ENCODE peak calls at places on chromosomes 12 and 14, in four cellular contexts. M, T, S and L are unnamed samples.
A peak's percentile ranks its signal among the peaks of the same experiment; 100 is the strongest.

GRCh38 chr14:83709116-83709515 is 1820.8 kb upstream of the FLRT2 start:
- DNase-seq in S (no peak), T (no peak), M (no peak), L (no peak)

GRCh38 chr14:20873370-20874177 is 17.6 kb upstream of the RNASE3 start:
- DNase-seq in S (peak; percentile 44), T (peak; percentile 41), M (peak; percentile 95), L (peak; percentile 33)

GRCh38 chr12:79300199-79300568 is 390.6 kb downstream of the PAWR start:
- DNase-seq in S (no peak), M (no peak), T (peak; percentile 72), L (peak; percentile 100)

GRCh38 chr14:104444159-104445030 is 135.2 kb upstream of the C14orf180 start:
- DNase-seq in M (no peak), S (no peak), T (no peak), L (no peak)

GRCh38 chr14:20986811-20987210 is 3.0 kb upstream of the METTL17 start:
- DNase-seq in T (peak; percentile 30), M (no peak), S (peak; percentile 32), L (peak; percentile 74)

GRCh38 chr12:105330938-105331804 is 680 bp downstream of the C12orf75 start:
- DNase-seq in T (no peak), M (peak; percentile 25), S (peak; percentile 14), L (peak; percentile 18)

GRCh38 chr12:10612954-10613333 is 465 bp downstream of the MAGOHB start:
- DNase-seq in S (peak; percentile 26), M (peak; percentile 19), T (no peak), L (no peak)

GRCh38 chr14:32625211-32625610 is 296.1 kb downstream of the AKAP6 start:
- DNase-seq in T (no peak), S (no peak), M (no peak), L (no peak)

GRCh38 chr14:104739546-104740516 is 13.1 kb upstream of the SIVA1 start:
- DNase-seq in S (no peak), M (no peak), T (no peak), L (no peak)

GRCh38 chr12:50222275-50222783 is 55.2 kb upstream of the CERS5 start:
- DNase-seq in T (no peak), S (peak; percentile 53), M (peak; percentile 31), L (no peak)

GRCh38 chr12:45969084-45969483 is 21.3 kb downstream of the SCAF11 start:
- DNase-seq in M (no peak), S (no peak), T (no peak), L (no peak)

GRCh38 chr12:57726884-57727757 is 11.4 kb downstream of the AGAP2 start:
- DNase-seq in T (no peak), M (peak; percentile 47), S (no peak), L (no peak)

GRCh38 chr14:68793734-68794129 is 865 bp upstream of the ZFP36L1 start:
- DNase-seq in S (peak; percentile 23), T (no peak), M (no peak), L (no peak)

GRCh38 chr12:124687695-124688301 is 120.4 kb upstream of the NCOR2 start:
- DNase-seq in T (no peak), S (no peak), M (no peak), L (no peak)

GRCh38 chr14:54653764-54654469 is 87.0 kb downstream of the SAMD4A start:
- DNase-seq in S (no peak), T (peak; percentile 85), M (no peak), L (peak; percentile 19)

GRCh38 chr12:6215932-6216494 is 15.8 kb downstream of the CD9 start:
- DNase-seq in S (no peak), T (no peak), M (peak; percentile 47), L (peak; percentile 98)

GRCh38 chr14:88496414-88496813 is 58.4 kb downstream of the PTPN21 start:
- DNase-seq in M (no peak), T (no peak), S (no peak), L (no peak)

GRCh38 chr12:115897718-115898117 is 379.8 kb downstream of the MED13L start:
- DNase-seq in T (no peak), S (no peak), M (no peak), L (no peak)

GRCh38 chr12:115895247-115895646 is 382.2 kb downstream of the MED13L start:
- DNase-seq in M (peak; percentile 54), S (peak; percentile 60), T (no peak), L (peak; percentile 55)

GRCh38 chr12:115898670-115899069 is 378.8 kb downstream of the MED13L start:
- DNase-seq in S (no peak), T (no peak), M (no peak), L (no peak)
- TF ChIP-seq NR3C1 in S (no peak), T (no peak), M (no peak), L (no peak)

GRCh38 chr14:77278461-77279230 is 7.6 kb upstream of the NGB start:
- DNase-seq in T (no peak), M (no peak), S (no peak), L (no peak)

GRCh38 chr14:77275041-77275854 is 4.2 kb upstream of the NGB start:
- DNase-seq in M (no peak), S (no peak), T (no peak), L (no peak)

GRCh38 chr14:77276295-77276935 is 5.4 kb upstream of the NGB start:
- DNase-seq in S (no peak), T (no peak), M (no peak), L (no peak)

GRCh38 chr14:77275855-77276153 is 4.8 kb upstream of the NGB start:
- DNase-seq in S (no peak), T (no peak), M (no peak), L (no peak)

GRCh38 chr14:77276959-77277358 is 6.0 kb upstream of the NGB start:
- DNase-seq in M (no peak), S (no peak), T (no peak), L (no peak)
- TF ChIP-seq NR3C1 in M (no peak), S (no peak), T (no peak), L (no peak)

GRCh38 chr12:70606001-70606400 is 31.2 kb downstream of the PTPRB start:
- DNase-seq in S (no peak), M (no peak), T (peak; percentile 23), L (no peak)

GRCh38 chr12:70609203-70609602 is 28.0 kb downstream of the PTPRB start:
- DNase-seq in M (no peak), T (no peak), S (no peak), L (no peak)

GRCh38 chr12:70608184-70608583 is 29.0 kb downstream of the PTPRB start:
- DNase-seq in S (no peak), T (no peak), M (no peak), L (no peak)

GRCh38 chr12:70607107-70607506 is 30.1 kb downstream of the PTPRB start:
- DNase-seq in S (no peak), T (no peak), M (no peak), L (no peak)

DNA sequence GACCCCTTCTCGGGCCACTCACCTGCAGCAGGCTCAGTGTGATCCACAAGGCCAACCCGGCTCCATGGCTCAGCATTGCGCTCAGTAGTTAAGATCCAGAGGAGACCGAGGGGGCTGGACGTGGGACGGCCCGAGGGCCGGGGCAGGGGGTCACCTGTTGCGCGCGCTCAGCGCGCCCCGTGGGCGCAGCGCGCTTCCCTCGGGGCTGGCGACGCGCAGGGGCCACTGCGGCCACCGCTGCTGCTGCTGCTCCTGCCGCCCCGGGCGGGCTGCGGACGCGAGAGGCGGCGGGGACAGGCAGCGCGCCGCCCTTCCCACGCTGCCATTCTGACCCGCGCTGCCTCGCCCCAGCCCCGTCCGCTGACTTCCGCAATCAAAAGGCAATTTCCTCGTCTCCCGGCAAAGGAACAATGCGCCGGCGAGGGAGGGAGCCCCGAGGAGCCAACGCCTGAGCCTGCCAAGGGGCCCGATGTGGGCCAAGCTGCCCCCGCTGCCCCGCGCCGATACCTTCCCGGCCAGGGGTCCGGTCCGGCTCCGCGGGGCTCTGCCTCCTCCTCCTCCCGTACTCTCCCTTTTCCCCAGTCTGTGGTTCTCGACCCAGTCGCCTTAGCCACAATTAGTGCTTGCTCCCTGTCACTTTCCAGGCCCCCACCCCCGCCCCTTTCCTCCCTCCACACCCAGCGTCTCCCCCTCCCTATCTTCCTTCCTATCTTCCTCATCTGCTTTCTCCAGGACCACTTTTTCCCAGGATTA is 27.3 kb downstream of the PTPRB start:
- DNase-seq in T (no peak), M (peak; percentile 46), S (peak; percentile 14), L (peak; percentile 22)
- TF ChIP-seq NR3C1 in T (no peak), M (no peak), S (no peak), L (no peak)

GRCh38 chr12:116382456-116382902 is 105.0 kb upstream of the MED13L start:
- DNase-seq in T (no peak), S (no peak), M (no peak), L (no peak)

GRCh38 chr12:116381744-116382455 is 104.4 kb upstream of the MED13L start:
- DNase-seq in T (no peak), S (no peak), M (peak; percentile 58), L (peak; percentile 95)

GRCh38 chr12:116385486-116386217 is 108.2 kb upstream of the MED13L start:
- DNase-seq in M (no peak), T (peak; percentile 81), S (peak; percentile 81), L (no peak)

GRCh38 chr12:116384629-116385485 is 107.4 kb upstream of the MED13L start:
- DNase-seq in M (peak; percentile 53), T (no peak), S (peak; percentile 31), L (peak; percentile 42)

DNA sequence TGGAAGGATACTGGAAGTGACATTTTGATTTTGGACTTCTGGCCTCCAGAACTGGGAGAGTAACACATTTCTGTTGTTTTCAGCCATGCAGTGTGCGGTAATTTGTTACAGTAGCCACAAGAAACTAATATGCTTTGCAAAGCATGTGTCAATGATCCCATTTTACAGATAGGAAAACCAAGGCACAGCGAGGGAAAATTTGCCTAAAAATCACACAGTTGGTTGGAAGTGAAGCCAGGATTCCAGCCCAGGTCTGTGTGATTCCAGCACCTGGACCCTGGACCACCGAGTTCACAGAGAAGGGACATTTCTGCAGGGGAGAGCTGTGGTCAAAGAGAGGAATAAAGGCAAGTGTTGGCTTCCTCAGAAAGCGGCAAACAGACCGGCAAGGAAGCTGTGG is 106.7 kb upstream of the MED13L start:
- DNase-seq in S (no peak), T (no peak), M (no peak), L (no peak)
- TF ChIP-seq NR3C1 in S (no peak), T (no peak), M (no peak), L (no peak)

GRCh38 chr12:117076410-117077372 is 22.5 kb downstream of the TESC start:
- DNase-seq in M (no peak), T (no peak), S (no peak), L (no peak)
- TF ChIP-seq NR3C1 in M (no peak), T (no peak), S (no peak), L (no peak)

GRCh38 chr12:68896881-68897540 is 36.0 kb downstream of the CPM start:
- DNase-seq in T (no peak), M (no peak), S (no peak), L (no peak)
- TF ChIP-seq NR3C1 in T (no peak), M (no peak), S (no peak), L (no peak)

GRCh38 chr12:131692431-131692830 is 18.5 kb upstream of the SFSWAP start:
- DNase-seq in S (no peak), M (no peak), T (no peak), L (no peak)
- TF ChIP-seq NR3C1 in S (no peak), M (no peak), T (no peak), L (no peak)